ENCODE peak calls at places on chromosome 9, in nine cellular contexts. One of them, this sample, is unnamed.

GRCh38 chr9:125755340-125755739 is 8.2 kb downstream of the PBX3 start:
- DNase-seq in Calu3: no peak
- DNase-seq in RCC 7860: no peak
- DNase-seq in AG10803: peak
- DNase-seq in foreskin melanocyte: no peak
- DNase-seq in cardiac muscle cell: no peak
- DNase-seq in kidney: no peak
- DNase-seq in tibial artery: no peak
- DNase-seq in anterior cingulate cortex: no peak
- DNase-seq in this sample: no peak

GRCh38 chr9:38061326-38061947 is 7.6 kb downstream of the SHB start:
- DNase-seq in anterior cingulate cortex: no peak
- DNase-seq in tibial artery: no peak
- DNase-seq in cardiac muscle cell: no peak
- DNase-seq in AG10803: peak
- DNase-seq in foreskin melanocyte: peak
- DNase-seq in kidney: peak
- DNase-seq in Calu3: no peak
- DNase-seq in RCC 7860: no peak
- DNase-seq in this sample: peak

GRCh38 chr9:6645153-6646027 is at the start of gene GLDC:
- DNase-seq in Calu3: peak
- DNase-seq in RCC 7860: peak
- DNase-seq in AG10803: no peak
- DNase-seq in anterior cingulate cortex: peak
- DNase-seq in cardiac muscle cell: peak
- DNase-seq in tibial artery: peak
- DNase-seq in kidney: peak
- DNase-seq in foreskin melanocyte: peak
- DNase-seq in this sample: no peak

GRCh38 chr9:7169717-7170348 is 412.1 kb downstream of the KDM4C start:
- DNase-seq in anterior cingulate cortex: no peak
- DNase-seq in Calu3: no peak
- DNase-seq in foreskin melanocyte: no peak
- DNase-seq in kidney: no peak
- DNase-seq in RCC 7860: no peak
- DNase-seq in cardiac muscle cell: peak
- DNase-seq in tibial artery: no peak
- DNase-seq in AG10803: peak
- DNase-seq in this sample: no peak

GRCh38 chr9:29969408-29969807 is 2396.1 kb upstream of the C9orf72 start:
- DNase-seq in cardiac muscle cell: no peak
- DNase-seq in kidney: no peak
- DNase-seq in tibial artery: no peak
- DNase-seq in AG10803: no peak
- DNase-seq in foreskin melanocyte: no peak
- DNase-seq in RCC 7860: no peak
- DNase-seq in anterior cingulate cortex: no peak
- DNase-seq in Calu3: no peak
- DNase-seq in this sample: no peak

GRCh38 chr9:6833518-6834192 is 75.9 kb downstream of the KDM4C start:
- DNase-seq in RCC 7860: peak
- DNase-seq in tibial artery: no peak
- DNase-seq in cardiac muscle cell: no peak
- DNase-seq in AG10803: peak
- DNase-seq in Calu3: no peak
- DNase-seq in anterior cingulate cortex: no peak
- DNase-seq in kidney: no peak
- DNase-seq in foreskin melanocyte: no peak
- DNase-seq in this sample: no peak

GRCh38 chr9:14027114-14027812 is 286.7 kb downstream of the NFIB start:
- DNase-seq in cardiac muscle cell: no peak
- DNase-seq in RCC 7860: no peak
- DNase-seq in tibial artery: peak
- DNase-seq in Calu3: peak
- DNase-seq in foreskin melanocyte: no peak
- DNase-seq in anterior cingulate cortex: no peak
- DNase-seq in AG10803: no peak
- DNase-seq in kidney: peak
- DNase-seq in this sample: no peak

GRCh38 chr9:83240671-83241070 is 177.7 kb upstream of the RASEF start:
- DNase-seq in cardiac muscle cell: no peak
- DNase-seq in foreskin melanocyte: no peak
- DNase-seq in AG10803: no peak
- DNase-seq in kidney: no peak
- DNase-seq in anterior cingulate cortex: no peak
- DNase-seq in Calu3: no peak
- DNase-seq in RCC 7860: no peak
- DNase-seq in tibial artery: no peak
- DNase-seq in this sample: no peak

GRCh38 chr9:124309665-124310064 is 51.9 kb downstream of the NEK6 start:
- DNase-seq in foreskin melanocyte: no peak
- DNase-seq in kidney: no peak
- DNase-seq in tibial artery: peak
- DNase-seq in AG10803: peak
- DNase-seq in Calu3: peak
- DNase-seq in cardiac muscle cell: no peak
- DNase-seq in anterior cingulate cortex: no peak
- DNase-seq in RCC 7860: peak
- DNase-seq in this sample: no peak

GRCh38 chr9:130681769-130682489 is 11.7 kb upstream of the EXOSC2 start:
- DNase-seq in foreskin melanocyte: no peak
- DNase-seq in AG10803: no peak
- DNase-seq in RCC 7860: no peak
- DNase-seq in kidney: peak
- DNase-seq in anterior cingulate cortex: no peak
- DNase-seq in tibial artery: no peak
- DNase-seq in cardiac muscle cell: peak
- DNase-seq in Calu3: no peak
- DNase-seq in this sample: peak

GRCh38 chr9:85471791-85472190 is 270.0 kb downstream of the AGTPBP1 start:
- DNase-seq in RCC 7860: no peak
- DNase-seq in AG10803: no peak
- DNase-seq in anterior cingulate cortex: no peak
- DNase-seq in tibial artery: no peak
- DNase-seq in kidney: no peak
- DNase-seq in foreskin melanocyte: no peak
- DNase-seq in cardiac muscle cell: no peak
- DNase-seq in Calu3: no peak
- DNase-seq in this sample: no peak

GRCh38 chr9:106928350-106928749 is 65.4 kb downstream of the ZNF462 start:
- DNase-seq in foreskin melanocyte: no peak
- DNase-seq in RCC 7860: no peak
- DNase-seq in anterior cingulate cortex: no peak
- DNase-seq in cardiac muscle cell: no peak
- DNase-seq in tibial artery: no peak
- DNase-seq in kidney: peak
- DNase-seq in Calu3: no peak
- DNase-seq in AG10803: no peak
- DNase-seq in this sample: no peak

GRCh38 chr9:134807726-134808125 is 72.9 kb upstream of the FCN2 start:
- DNase-seq in Calu3: no peak
- DNase-seq in cardiac muscle cell: peak
- DNase-seq in RCC 7860: no peak
- DNase-seq in AG10803: peak
- DNase-seq in tibial artery: no peak
- DNase-seq in foreskin melanocyte: no peak
- DNase-seq in anterior cingulate cortex: no peak
- DNase-seq in kidney: no peak
- DNase-seq in this sample: no peak

GRCh38 chr9:136860529-136860928 is 5.6 kb downstream of the EDF1 start:
- DNase-seq in cardiac muscle cell: no peak
- DNase-seq in foreskin melanocyte: no peak
- DNase-seq in Calu3: no peak
- DNase-seq in AG10803: no peak
- DNase-seq in RCC 7860: no peak
- DNase-seq in tibial artery: no peak
- DNase-seq in kidney: no peak
- DNase-seq in anterior cingulate cortex: no peak
- DNase-seq in this sample: no peak

GRCh38 chr9:90107864-90108263 is 503.1 kb downstream of the GADD45G start:
- DNase-seq in Calu3: no peak
- DNase-seq in foreskin melanocyte: no peak
- DNase-seq in AG10803: no peak
- DNase-seq in cardiac muscle cell: no peak
- DNase-seq in anterior cingulate cortex: no peak
- DNase-seq in kidney: no peak
- DNase-seq in tibial artery: no peak
- DNase-seq in RCC 7860: no peak
- DNase-seq in this sample: no peak

GRCh38 chr9:123364241-123364824 is 8.3 kb downstream of the CRB2 start:
- DNase-seq in AG10803: peak
- DNase-seq in RCC 7860: peak
- DNase-seq in anterior cingulate cortex: peak
- DNase-seq in cardiac muscle cell: no peak
- DNase-seq in tibial artery: no peak
- DNase-seq in Calu3: no peak
- DNase-seq in kidney: no peak
- DNase-seq in foreskin melanocyte: no peak
- DNase-seq in this sample: no peak

GRCh38 chr9:82410306-82410705 is 421.7 kb downstream of the SPATA31D1 start:
- DNase-seq in RCC 7860: peak
- DNase-seq in tibial artery: no peak
- DNase-seq in AG10803: no peak
- DNase-seq in anterior cingulate cortex: no peak
- DNase-seq in Calu3: peak
- DNase-seq in cardiac muscle cell: no peak
- DNase-seq in foreskin melanocyte: no peak
- DNase-seq in kidney: no peak
- DNase-seq in this sample: no peak

GRCh38 chr9:129610473-129611301 is 10.2 kb downstream of the C9orf50 start:
- DNase-seq in AG10803: peak
- DNase-seq in RCC 7860: peak
- DNase-seq in kidney: peak
- DNase-seq in foreskin melanocyte: no peak
- DNase-seq in cardiac muscle cell: peak
- DNase-seq in anterior cingulate cortex: peak
- DNase-seq in Calu3: peak
- DNase-seq in tibial artery: peak
- DNase-seq in this sample: peak

GRCh38 chr9:121770415-121771273 is 119.2 kb downstream of the DAB2IP start:
- DNase-seq in RCC 7860: no peak
- DNase-seq in foreskin melanocyte: no peak
- DNase-seq in AG10803: peak
- DNase-seq in Calu3: no peak
- DNase-seq in anterior cingulate cortex: no peak
- DNase-seq in cardiac muscle cell: no peak
- DNase-seq in tibial artery: no peak
- DNase-seq in kidney: peak
- DNase-seq in this sample: no peak

This sample was measured in Karpas-422.